ENCODE peak calls at places on chromosomes 12 and 14, in seven cellular contexts. J is omental fat pad, G is fibroblast of pulmonary artery, O is cardiac fibroblast, S is A549, X is endodermal cell, K is GM20000. B is an unnamed sample.

GRCh38 chr12:132049876-132050275 is 94.2 kb downstream of the DDX51 start:
- DNase-seq in X (no peak), S (no peak), G (no peak), J (no peak), O (no peak), K (no peak), B (peak; percentile 35)

GRCh38 chr12:50567926-50568325 is 63.1 kb downstream of the DIP2B start:
- DNase-seq in O (peak; percentile 59), K (no peak), X (no peak), J (no peak), G (peak; percentile 18), S (no peak), B (no peak)

GRCh38 chr14:91980157-91980556 is 32.7 kb upstream of the FBLN5 start:
- DNase-seq in S (peak; percentile 84), K (peak; percentile 33), X (no peak), G (peak; percentile 90), J (no peak), O (peak; percentile 97), B (no peak)

GRCh38 chr12:66197413-66198055 is 8.5 kb downstream of the IRAK3 start:
- DNase-seq in O (peak; percentile 63), X (peak; percentile 18), K (no peak), S (no peak), G (peak; percentile 42), J (no peak), B (no peak)

GRCh38 chr14:76894308-76894707 is 68.1 kb downstream of the LRRC74A start:
- DNase-seq in K (no peak), X (no peak), G (no peak), J (no peak), O (no peak), S (no peak), B (no peak)

GRCh38 chr12:45235087-45236025 is 19.5 kb downstream of the ANO6 start:
- DNase-seq in X (peak; percentile 90), G (peak; percentile 57), K (no peak), S (peak; percentile 45), O (peak; percentile 75), J (no peak), B (no peak)

GRCh38 chr12:123445388-123446344 is 9.2 kb upstream of the RILPL2 start:
- DNase-seq in K (no peak), J (no peak), G (peak; percentile 90), X (no peak), S (no peak), O (peak; percentile 82), B (no peak)

GRCh38 chr12:80118565-80119337 is 19.4 kb downstream of the OTOGL start:
- DNase-seq in K (no peak), X (no peak), O (no peak), S (no peak), J (no peak), G (no peak), B (no peak)

GRCh38 chr12:64099430-64099829 is 122.7 kb downstream of the KICS2 start:
- DNase-seq in S (peak; percentile 25), X (no peak), J (no peak), G (peak; percentile 91), K (no peak), O (peak; percentile 92), B (no peak)

GRCh38 chr14:102731871-102732800 is 45.1 kb upstream of the TRAF3 start:
- DNase-seq in J (no peak), O (no peak), K (no peak), X (peak; percentile 51), G (no peak), S (no peak), B (no peak)

GRCh38 chr14:76131071-76131985 is 20.4 kb upstream of the GPATCH2L start:
- DNase-seq in G (no peak), K (no peak), X (peak; percentile 65), J (no peak), S (no peak), O (no peak), B (no peak)

GRCh38 chr14:75982724-75983358 is 1.0 kb upstream of the TGFB3 start:
- DNase-seq in J (no peak), O (peak; percentile 65), X (no peak), S (peak; percentile 74), G (peak; percentile 67), K (no peak), B (no peak)

GRCh38 chr14:31025335-31026075 is at the start of gene AP4S1:
- DNase-seq in G (peak; percentile 19), X (peak; percentile 85), K (peak; percentile 46), J (peak; percentile 35), O (no peak), S (peak; percentile 25), B (no peak)

GRCh38 chr14:31026395-31027096 is 367 bp upstream of the STRN3 start:
- DNase-seq in S (peak; percentile 87), X (peak; percentile 98), G (peak; percentile 97), J (peak; percentile 79), O (peak; percentile 98), K (peak; percentile 93), B (peak; percentile 66)

GRCh38 chr14:31024042-31024480 is 1.4 kb upstream of the AP4S1 start:
- DNase-seq in O (no peak), S (no peak), G (no peak), X (no peak), J (no peak), K (no peak), B (no peak)

GRCh38 chr14:31026076-31026394 is at the start of gene STRN3:
- DNase-seq in K (no peak), G (no peak), X (no peak), O (no peak), S (no peak), J (no peak), B (no peak)

GRCh38 chr14:31024577-31025334 is 693 bp upstream of the AP4S1 start:
- DNase-seq in X (no peak), J (no peak), S (no peak), O (peak; percentile 38), G (no peak), K (no peak), B (no peak)
- TF ChIP-seq CTCF in X (no peak), J (no peak), S (no peak), O (no peak), G (no peak), K (no peak), B (no peak)

DNA sequence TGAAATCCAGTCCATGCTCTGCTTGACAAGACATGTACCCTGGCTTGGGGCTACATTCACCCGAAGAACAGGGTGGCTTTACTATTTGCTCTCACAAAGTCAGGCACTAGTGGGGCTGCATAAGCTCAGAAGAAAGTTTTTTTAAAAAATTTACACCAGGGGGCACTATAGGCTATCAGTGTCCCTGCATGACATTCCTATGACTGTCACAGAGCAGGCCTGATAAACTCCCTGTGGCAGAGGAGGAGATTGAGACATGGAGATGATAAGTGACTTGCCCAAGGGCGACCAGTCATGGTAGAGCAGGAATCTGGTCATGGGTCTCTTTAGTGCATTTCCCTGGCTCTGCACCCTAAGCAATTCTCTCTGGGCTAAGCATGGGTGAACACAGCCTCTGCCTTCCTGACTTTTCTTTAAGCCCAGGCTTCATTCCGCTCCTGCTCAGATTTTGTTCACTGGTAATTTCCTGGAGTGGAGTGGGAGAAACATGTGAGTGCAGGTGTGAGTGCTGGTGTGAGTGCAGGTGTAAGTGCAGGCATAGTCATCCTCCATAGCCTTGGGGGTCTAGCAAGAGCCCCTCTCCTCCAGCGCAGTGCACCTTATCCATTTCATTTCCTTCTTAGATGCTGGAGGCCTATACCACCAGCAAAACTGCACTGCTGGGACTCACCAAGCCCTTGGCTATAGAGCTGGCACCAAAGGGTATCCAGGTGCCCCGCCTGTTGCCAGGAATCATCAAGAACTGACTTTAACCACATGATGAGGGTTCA is 91.6 kb downstream of the DHRS2 start:
- DNase-seq in G (peak; percentile 42), X (peak; percentile 69), O (peak; percentile 56), S (peak; percentile 63), J (no peak), K (peak; percentile 59), B (peak; percentile 50)
- TF ChIP-seq CTCF in G (peak; percentile 14), X (peak; percentile 74), O (peak; percentile 28), S (peak; percentile 71), J (no peak), K (no peak), B (peak; percentile 6)

GRCh38 chr12:62273724-62274380 is 13.6 kb downstream of the USP15 start:
- DNase-seq in K (no peak), S (no peak), J (no peak), O (no peak), X (no peak), G (no peak), B (no peak)
- TF ChIP-seq CTCF in K (no peak), S (no peak), J (no peak), O (no peak), X (no peak), G (no peak), B (no peak)

GRCh38 chr12:49331360-49332222 is 5.4 kb downstream of the C1QL4 start:
- DNase-seq in S (peak; percentile 90), X (peak; percentile 92), K (peak; percentile 59), J (no peak), O (peak; percentile 84), G (peak; percentile 86), B (peak; percentile 78)
- TF ChIP-seq CTCF in S (peak; percentile 82), X (peak; percentile 83), K (peak; percentile 34), J (no peak), O (peak; percentile 90), G (peak; percentile 89), B (peak; percentile 68)

DNA sequence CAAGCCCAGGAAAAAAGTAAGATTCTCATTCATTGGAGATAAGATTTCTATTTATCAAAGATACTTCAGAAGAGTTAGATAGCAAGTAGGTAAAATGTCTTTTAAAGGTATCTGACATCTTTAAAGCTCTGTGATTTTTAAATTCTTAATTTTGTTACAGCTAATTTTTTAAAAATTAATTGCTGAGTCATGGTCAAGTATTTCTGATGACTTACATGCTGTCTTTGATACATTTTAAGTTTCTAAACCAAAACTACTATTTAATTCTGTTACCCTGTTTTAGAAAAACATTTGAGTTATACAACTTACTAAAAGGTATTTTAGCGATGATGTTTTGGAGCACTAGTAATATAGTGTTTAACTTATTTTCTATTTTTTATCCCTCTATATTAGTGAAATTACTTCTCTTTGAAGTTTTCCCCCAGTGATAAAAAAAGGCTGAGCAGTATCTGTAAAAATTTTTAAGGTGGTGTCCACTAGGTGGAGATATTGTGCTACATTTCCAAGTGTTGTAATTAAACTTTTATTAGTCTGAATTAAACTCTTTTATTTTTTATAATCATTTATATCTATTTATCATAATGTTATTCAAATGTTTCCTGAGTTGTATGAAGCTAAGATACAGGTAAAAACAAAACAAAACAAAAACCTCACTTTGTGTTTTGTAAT is 11.5 kb downstream of the ALG10 start:
- DNase-seq in S (no peak), G (peak; percentile 53), J (no peak), O (peak; percentile 70), X (no peak), K (peak; percentile 3), B (no peak)
- TF ChIP-seq CTCF in S (peak; percentile 56), G (peak; percentile 59), J (no peak), O (peak; percentile 46), X (peak; percentile 93), K (peak; percentile 12), B (peak; percentile 40)